ENCODE peak calls at places on chromosome 11, in seven cellular contexts. A, C, V, G, U, I and F are unnamed samples.

GRCh38 chr11:68039526-68040086 is 781 bp downstream of the TCIRG1 start:
- DNase-seq in A (peak; percentile 63), C (peak; percentile 67), V (no peak), G (no peak), U (no peak), I (peak; percentile 62), F (peak; percentile 60)

GRCh38 chr11:96324912-96325311 is 18.1 kb downstream of the MAML2 start:
- DNase-seq in A (no peak), C (no peak), V (no peak), G (peak; percentile 77), U (no peak), I (no peak), F (no peak)

GRCh38 chr11:12765428-12765827 is 91.2 kb downstream of the TEAD1 start:
- DNase-seq in A (peak; percentile 75), C (no peak), V (no peak), G (no peak), U (peak; percentile 32), I (no peak), F (no peak)

GRCh38 chr11:10900686-10901415 is 43.0 kb upstream of the ZBED5 start:
- DNase-seq in A (no peak), C (no peak), V (no peak), G (no peak), U (no peak), I (no peak), F (no peak)

GRCh38 chr11:120985718-120986569 is 38.0 kb upstream of the TBCEL start:
- DNase-seq in A (peak; percentile 68), C (peak; percentile 81), V (peak; percentile 45), G (peak; percentile 9), U (peak; percentile 53), I (peak; percentile 67), F (peak; percentile 32)

GRCh38 chr11:129247129-129247528 is 55.0 kb upstream of the ARHGAP32 start:
- DNase-seq in A (no peak), C (no peak), V (no peak), G (peak; percentile 64), U (no peak), I (no peak), F (no peak)

GRCh38 chr11:82776377-82776776 is 42.7 kb upstream of the FAM181B start:
- DNase-seq in A (no peak), C (no peak), V (no peak), G (peak; percentile 41), U (no peak), I (no peak), F (no peak)

GRCh38 chr11:90148900-90149299 is 14.4 kb downstream of the NAALAD2 start:
- DNase-seq in A (no peak), C (no peak), V (no peak), G (no peak), U (no peak), I (no peak), F (no peak)

GRCh38 chr11:47571895-47572294 is 6.5 kb downstream of the PTPMT1 start:
- DNase-seq in A (no peak), C (no peak), V (no peak), G (peak; percentile 71), U (no peak), I (no peak), F (no peak)

GRCh38 chr11:62050716-62051115 is 73.1 kb upstream of the INCENP start:
- DNase-seq in A (no peak), C (no peak), V (no peak), G (no peak), U (no peak), I (no peak), F (no peak)

GRCh38 chr11:62055970-62056369 is 67.8 kb upstream of the INCENP start:
- DNase-seq in A (no peak), C (no peak), V (no peak), G (no peak), U (no peak), I (no peak), F (no peak)

GRCh38 chr11:62057069-62057468 is 66.7 kb upstream of the INCENP start:
- DNase-seq in A (no peak), C (no peak), V (no peak), G (no peak), U (no peak), I (no peak), F (no peak)

GRCh38 chr11:62054484-62055121 is 69.2 kb upstream of the INCENP start:
- DNase-seq in A (no peak), C (no peak), V (peak; percentile 72), G (no peak), U (no peak), I (peak; percentile 56), F (peak; percentile 49)

DNA sequence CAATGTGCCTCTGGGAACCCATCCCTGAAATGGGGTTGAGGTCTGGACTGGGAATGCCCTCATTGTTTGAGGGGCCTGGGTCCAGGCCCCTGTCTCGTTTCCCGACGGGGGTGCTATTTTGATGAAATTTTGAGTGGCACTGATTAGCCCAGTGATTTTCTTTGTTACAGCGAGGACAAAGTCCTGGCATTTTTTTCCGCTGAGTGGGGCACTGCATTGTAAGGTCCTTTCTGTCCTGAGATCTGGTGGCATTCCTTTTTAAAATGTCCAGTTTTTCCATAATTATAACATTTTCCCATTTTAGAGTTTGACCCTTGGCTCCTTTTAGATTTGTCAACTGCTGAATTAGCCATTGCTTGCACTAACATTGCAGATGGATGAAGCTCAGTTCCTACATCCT is 69.7 kb upstream of the INCENP start:
- DNase-seq in A (no peak), C (no peak), V (no peak), G (no peak), U (no peak), I (no peak), F (no peak)
- H3K27me3 ChIP-seq in A (no peaks in the 10 kb centered on the region), C (no peaks in the 10 kb centered on the region), V (no peaks in the 10 kb centered on the region), G (no peaks in the 10 kb centered on the region), U (no peaks in the 10 kb centered on the region), I (no peaks in the 10 kb centered on the region), F (no peaks in the 10 kb centered on the region)

GRCh38 chr11:79437981-79438630 is 2.7 kb downstream of the TENM4 start:
- DNase-seq in A (peak; percentile 67), C (no peak), V (no peak), G (no peak), U (no peak), I (no peak), F (peak; percentile 73)

GRCh38 chr11:79439893-79440450 is 858 bp downstream of the TENM4 start:
- DNase-seq in A (peak; percentile 74), C (peak; percentile 67), V (no peak), G (no peak), U (no peak), I (no peak), F (no peak)

GRCh38 chr11:79440451-79441158 is at the start of gene TENM4:
- DNase-seq in A (peak; percentile 93), C (peak; percentile 70), V (peak; percentile 35), G (no peak), U (peak; percentile 59), I (no peak), F (peak; percentile 65)

GRCh38 chr11:79438631-79439429 is 2.0 kb downstream of the TENM4 start:
- DNase-seq in A (peak; percentile 65), C (peak; percentile 64), V (peak; percentile 18), G (no peak), U (peak; percentile 9), I (no peak), F (peak; percentile 45)

GRCh38 chr11:79439430-79439892 is 1.4 kb downstream of the TENM4 start:
- DNase-seq in A (peak; percentile 63), C (no peak), V (no peak), G (no peak), U (no peak), I (no peak), F (no peak)
- H3K27me3 ChIP-seq in A (no peaks in the 10 kb centered on the region), C (peaks cover 76% of the 10 kb centered on the region), V (peaks cover 99% of the 10 kb centered on the region), G (peaks cover 37% of the 10 kb centered on the region), U (peaks cover 83% of the 10 kb centered on the region), I (peaks cover 7% of the 10 kb centered on the region), F (no peaks in the 10 kb centered on the region)

DNA sequence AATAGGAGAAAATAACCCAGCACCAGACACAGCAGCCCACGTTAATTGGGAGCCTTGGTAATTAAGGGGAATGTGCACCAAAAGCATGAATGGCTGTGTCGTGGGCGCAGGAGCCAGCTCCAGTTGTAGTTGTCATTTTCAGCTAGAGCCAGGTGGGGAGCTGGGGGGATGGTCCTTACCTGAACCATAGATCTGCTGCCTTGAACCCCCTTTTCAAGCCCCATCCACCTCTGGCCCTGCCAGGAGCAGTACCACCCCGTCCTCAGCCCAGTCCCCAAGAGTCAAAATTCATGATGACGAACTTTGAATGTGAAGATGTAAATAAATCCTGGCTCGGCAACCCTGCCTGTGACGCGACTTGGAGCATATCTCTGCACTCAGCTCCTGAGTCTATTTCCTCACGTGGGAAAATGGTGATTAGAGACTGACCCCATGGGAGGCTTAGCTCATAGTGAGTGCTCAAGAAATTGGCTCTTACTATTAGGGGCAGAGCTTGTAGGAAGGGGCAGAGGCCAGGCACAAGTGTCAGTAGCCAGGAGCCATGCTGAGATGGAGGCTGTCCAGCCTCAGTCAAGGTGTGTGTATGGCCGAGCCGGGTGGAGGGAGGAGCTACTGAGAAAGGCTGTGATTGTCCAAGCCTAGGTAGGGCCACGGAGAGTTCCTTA is 794 bp upstream of the FXYD6 start:
- DNase-seq in A (no peak), C (no peak), V (no peak), G (no peak), U (no peak), I (no peak), F (no peak)
- H3K27me3 ChIP-seq in A (no peaks in the 10 kb centered on the region), C (peaks cover 40% of the 10 kb centered on the region), V (peaks cover 57% of the 10 kb centered on the region), G (peaks cover 59% of the 10 kb centered on the region), U (peaks cover 17% of the 10 kb centered on the region), I (peaks cover 4% of the 10 kb centered on the region), F (no peaks in the 10 kb centered on the region)

DNA sequence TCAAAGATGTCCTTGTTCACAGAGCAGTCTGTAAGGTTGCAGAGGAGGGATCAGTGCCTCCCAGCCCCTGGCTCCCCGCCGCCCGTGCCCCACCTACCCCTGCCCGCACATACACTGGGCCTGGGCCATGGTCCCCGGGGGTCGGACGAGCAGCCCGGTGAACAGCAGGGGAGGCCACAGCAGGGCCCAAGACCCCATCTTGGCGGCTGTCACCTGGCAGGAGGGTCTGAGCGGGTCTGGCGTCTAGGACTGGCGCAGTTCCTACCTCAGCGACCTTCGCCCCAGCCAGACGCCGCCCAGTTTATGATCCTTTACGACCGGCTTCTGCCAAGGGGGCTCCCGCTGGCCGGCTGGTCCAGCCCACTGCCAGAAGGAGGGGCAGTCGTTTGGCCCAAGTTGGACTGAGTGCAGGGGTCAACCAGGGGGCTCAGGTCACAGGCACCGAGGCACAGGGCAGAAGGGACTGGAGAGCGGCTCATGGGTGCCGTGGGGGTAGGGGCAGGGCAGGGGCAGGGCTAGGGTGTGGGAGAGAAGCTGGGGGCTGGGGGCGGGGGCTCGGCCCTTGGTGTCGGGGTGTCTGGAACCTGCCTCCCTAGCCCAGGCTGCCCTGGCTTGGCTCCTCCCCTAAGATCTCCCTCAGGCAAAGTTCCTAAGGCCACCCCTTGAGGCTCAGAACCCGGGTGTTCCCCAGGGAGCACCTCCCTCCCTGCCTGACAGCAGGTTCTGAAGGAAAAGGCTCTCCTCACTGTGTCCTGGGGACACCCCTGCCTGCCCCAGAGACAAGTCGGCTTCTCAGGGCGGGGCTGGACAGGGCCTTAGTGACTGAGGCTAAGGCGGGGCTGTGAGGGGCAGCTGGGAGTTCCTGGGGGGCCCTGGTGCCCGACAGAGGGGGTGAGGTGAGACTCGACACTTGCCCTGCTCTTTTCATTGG is at the start of gene CDHR5:
- DNase-seq in A (peak; percentile 36), C (no peak), V (peak; percentile 83), G (no peak), U (no peak), I (peak; percentile 66), F (peak; percentile 61)
- H3K27me3 ChIP-seq in A (no peaks in the 10 kb centered on the region), C (peaks cover 20% of the 10 kb centered on the region), V (peaks cover 26% of the 10 kb centered on the region), G (peaks cover 2% of the 10 kb centered on the region), U (peaks cover 19% of the 10 kb centered on the region), I (no peaks in the 10 kb centered on the region), F (no peaks in the 10 kb centered on the region)